ENCODE peak calls at places on chromosome 19, in six cellular contexts. One of them, this sample, is unnamed.

GRCh38 chr19:46579286-46579944 is 21.7 kb upstream of the CALM3 start:
- DNase-seq in HCT116: no peak
- DNase-seq in suprapubic skin: no peak
- DNase-seq in endothelial cell of umbilical vein: no peak
- DNase-seq in GM12891: no peak
- DNase-seq in upper lobe of left lung: no peak
- DNase-seq in this sample: no peak

GRCh38 chr19:46021531-46022041 is 1.3 kb downstream of the PGLYRP1 start:
- DNase-seq in HCT116: no peak
- DNase-seq in suprapubic skin: peak; percentile 59
- DNase-seq in endothelial cell of umbilical vein: no peak
- DNase-seq in GM12891: no peak
- DNase-seq in upper lobe of left lung: no peak
- DNase-seq in this sample: no peak

GRCh38 chr19:44552324-44552723 is 22.8 kb upstream of the CEACAM20 start:
- DNase-seq in HCT116: peak; percentile 63
- DNase-seq in suprapubic skin: no peak
- DNase-seq in endothelial cell of umbilical vein: peak; percentile 45
- DNase-seq in GM12891: peak; percentile 17
- DNase-seq in upper lobe of left lung: no peak
- DNase-seq in this sample: no peak

GRCh38 chr19:858868-859843 is at the start of gene CFD:
- DNase-seq in HCT116: no peak
- DNase-seq in suprapubic skin: peak; percentile 91
- DNase-seq in endothelial cell of umbilical vein: no peak
- DNase-seq in GM12891: no peak
- DNase-seq in upper lobe of left lung: peak; percentile 92
- DNase-seq in this sample: no peak

GRCh38 chr19:33414667-33415605 is 41.4 kb downstream of the CEBPG start:
- DNase-seq in HCT116: no peak
- DNase-seq in suprapubic skin: no peak
- DNase-seq in endothelial cell of umbilical vein: no peak
- DNase-seq in GM12891: no peak
- DNase-seq in upper lobe of left lung: peak; percentile 41
- DNase-seq in this sample: no peak

GRCh38 chr19:29887498-29887897 is 54.5 kb upstream of the URI1 start:
- DNase-seq in HCT116: no peak
- DNase-seq in suprapubic skin: no peak
- DNase-seq in endothelial cell of umbilical vein: peak; percentile 33
- DNase-seq in GM12891: no peak
- DNase-seq in upper lobe of left lung: no peak
- DNase-seq in this sample: no peak

GRCh38 chr19:55579766-55580621 is 654 bp downstream of the ZNF579 start:
- DNase-seq in HCT116: no peak
- DNase-seq in suprapubic skin: no peak
- DNase-seq in endothelial cell of umbilical vein: peak; percentile 5
- DNase-seq in GM12891: no peak
- DNase-seq in upper lobe of left lung: no peak
- DNase-seq in this sample: no peak

GRCh38 chr19:1862424-1863307 is 713 bp downstream of the KLF16 start:
- DNase-seq in HCT116: no peak
- DNase-seq in suprapubic skin: peak; percentile 79
- DNase-seq in endothelial cell of umbilical vein: no peak
- DNase-seq in GM12891: peak; percentile 71
- DNase-seq in upper lobe of left lung: peak; percentile 94
- DNase-seq in this sample: peak; percentile 61

GRCh38 chr19:38044267-38045111 is 137.5 kb downstream of the SIPA1L3 start:
- DNase-seq in HCT116: no peak
- DNase-seq in suprapubic skin: no peak
- DNase-seq in endothelial cell of umbilical vein: peak; percentile 27
- DNase-seq in GM12891: no peak
- DNase-seq in upper lobe of left lung: no peak
- DNase-seq in this sample: no peak

GRCh38 chr19:13997637-13997962 is 8.5 kb downstream of the RFX1 start:
- DNase-seq in HCT116: no peak
- DNase-seq in suprapubic skin: no peak
- DNase-seq in endothelial cell of umbilical vein: no peak
- DNase-seq in GM12891: peak; percentile 2
- DNase-seq in upper lobe of left lung: no peak
- DNase-seq in this sample: no peak

GRCh38 chr19:39363909-39364457 is 21.8 kb downstream of the SAMD4B start:
- DNase-seq in HCT116: no peak
- DNase-seq in suprapubic skin: no peak
- DNase-seq in endothelial cell of umbilical vein: no peak
- DNase-seq in GM12891: no peak
- DNase-seq in upper lobe of left lung: no peak
- DNase-seq in this sample: no peak

GRCh38 chr19:39166571-39167391 is 30.0 kb upstream of the NCCRP1 start:
- DNase-seq in HCT116: no peak
- DNase-seq in suprapubic skin: peak; percentile 86
- DNase-seq in endothelial cell of umbilical vein: no peak
- DNase-seq in GM12891: no peak
- DNase-seq in upper lobe of left lung: peak; percentile 88
- DNase-seq in this sample: no peak

GRCh38 chr19:43759515-43759914 is 4.8 kb upstream of the SMG9 start:
- DNase-seq in HCT116: peak; percentile 90
- DNase-seq in suprapubic skin: no peak
- DNase-seq in endothelial cell of umbilical vein: peak; percentile 37
- DNase-seq in GM12891: no peak
- DNase-seq in upper lobe of left lung: no peak
- DNase-seq in this sample: no peak

GRCh38 chr19:389246-389934 is 19.6 kb downstream of the C2CD4C start:
- DNase-seq in HCT116: no peak
- DNase-seq in suprapubic skin: peak; percentile 58
- DNase-seq in endothelial cell of umbilical vein: no peak
- DNase-seq in GM12891: no peak
- DNase-seq in upper lobe of left lung: no peak
- DNase-seq in this sample: no peak

GRCh38 chr19:44725251-44725650 is 23.3 kb upstream of the BCL3 start:
- DNase-seq in HCT116: no peak
- DNase-seq in suprapubic skin: no peak
- DNase-seq in endothelial cell of umbilical vein: no peak
- DNase-seq in GM12891: no peak
- DNase-seq in upper lobe of left lung: peak; percentile 79
- DNase-seq in this sample: no peak

GRCh38 chr19:58218899-58219298 is 9.8 kb upstream of the ZNF544 start:
- DNase-seq in HCT116: peak; percentile 40
- DNase-seq in suprapubic skin: no peak
- DNase-seq in endothelial cell of umbilical vein: peak; percentile 20
- DNase-seq in GM12891: no peak
- DNase-seq in upper lobe of left lung: no peak
- DNase-seq in this sample: no peak

GRCh38 chr19:2089001-2089711 is 7.0 kb downstream of the MOB3A start:
- DNase-seq in HCT116: no peak
- DNase-seq in suprapubic skin: no peak
- DNase-seq in endothelial cell of umbilical vein: peak; percentile 31
- DNase-seq in GM12891: no peak
- DNase-seq in upper lobe of left lung: no peak
- DNase-seq in this sample: no peak

GRCh38 chr19:50333235-50333736 is 4.1 kb upstream of the KCNC3 start:
- DNase-seq in HCT116: peak; percentile 88
- DNase-seq in suprapubic skin: peak; percentile 91
- DNase-seq in endothelial cell of umbilical vein: peak; percentile 89
- DNase-seq in GM12891: no peak
- DNase-seq in upper lobe of left lung: peak; percentile 97
- DNase-seq in this sample: peak; percentile 76

GRCh38 chr19:33888665-33889064 is 92.0 kb downstream of the KCTD15 start:
- DNase-seq in HCT116: no peak
- DNase-seq in suprapubic skin: no peak
- DNase-seq in endothelial cell of umbilical vein: no peak
- DNase-seq in GM12891: no peak
- DNase-seq in upper lobe of left lung: no peak
- DNase-seq in this sample: no peak

DNA sequence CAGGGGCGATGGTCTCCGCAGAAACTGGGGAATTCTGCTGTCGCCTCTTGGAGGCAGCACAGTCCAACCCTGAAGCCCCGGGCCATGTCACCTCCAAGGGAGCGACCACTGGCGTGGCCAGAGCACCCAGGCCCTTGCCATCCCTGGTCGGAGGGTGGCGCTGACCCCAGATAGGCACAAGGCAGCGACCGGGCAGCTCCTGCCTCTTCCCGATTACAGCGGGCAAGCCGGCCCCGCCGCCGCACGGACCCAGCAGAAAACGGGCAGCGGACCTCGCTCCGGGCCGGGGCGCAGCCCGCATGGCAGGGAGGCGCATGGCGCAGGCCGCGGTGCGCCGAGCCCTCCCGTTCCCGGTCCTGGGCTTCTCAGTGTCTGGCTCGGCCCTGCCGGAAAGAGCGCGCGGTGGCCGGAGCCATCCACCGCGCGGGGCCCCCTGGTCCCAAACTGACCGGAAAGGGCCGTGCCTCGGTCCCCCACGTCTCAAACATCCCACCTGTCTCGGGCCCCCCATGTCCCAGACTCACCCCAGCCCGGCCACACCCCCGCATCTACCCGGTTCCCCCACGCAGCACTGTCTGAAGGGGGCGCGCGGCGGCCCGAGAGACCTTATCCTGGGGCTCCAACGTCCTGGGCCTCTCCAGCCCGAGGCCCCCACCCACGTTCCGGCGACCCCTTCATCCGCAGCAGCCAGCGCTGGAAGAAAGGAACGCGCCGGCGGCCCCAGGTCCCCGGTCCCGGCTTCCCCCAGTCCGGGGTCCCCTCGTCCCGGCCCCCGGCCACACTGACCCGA is 725 bp downstream of the CERS1 start:
- DNase-seq in HCT116: peak; percentile 38
- DNase-seq in suprapubic skin: no peak
- DNase-seq in endothelial cell of umbilical vein: peak; percentile 42
- DNase-seq in GM12891: no peak
- DNase-seq in upper lobe of left lung: peak; percentile 85
- DNase-seq in this sample: no peak
- TF ChIP-seq POLR2AphosphoS5 in HCT116: peak; percentile 33
- TF ChIP-seq POLR2AphosphoS5 in suprapubic skin: no peak
- TF ChIP-seq POLR2AphosphoS5 in endothelial cell of umbilical vein: no peak
- TF ChIP-seq POLR2AphosphoS5 in GM12891: no peak
- TF ChIP-seq POLR2AphosphoS5 in upper lobe of left lung: no peak
- TF ChIP-seq POLR2AphosphoS5 in this sample: no peak

GRCh38 chr19:51365211-51366049 is 758 bp downstream of the ETFB start:
- DNase-seq in HCT116: no peak
- DNase-seq in suprapubic skin: no peak
- DNase-seq in endothelial cell of umbilical vein: peak; percentile 42
- DNase-seq in GM12891: no peak
- DNase-seq in upper lobe of left lung: no peak
- DNase-seq in this sample: no peak

GRCh38 chr19:51368366-51369282 is at the start of gene CLDND2:
- DNase-seq in HCT116: no peak
- DNase-seq in suprapubic skin: no peak
- DNase-seq in endothelial cell of umbilical vein: no peak
- DNase-seq in GM12891: no peak
- DNase-seq in upper lobe of left lung: no peak
- DNase-seq in this sample: no peak

GRCh38 chr19:51366050-51366998 is at the start of gene ETFB:
- DNase-seq in HCT116: peak; percentile 95
- DNase-seq in suprapubic skin: peak; percentile 99
- DNase-seq in endothelial cell of umbilical vein: peak; percentile 97
- DNase-seq in GM12891: peak; percentile 96
- DNase-seq in upper lobe of left lung: peak; percentile 95
- DNase-seq in this sample: peak; percentile 95

GRCh38 chr19:51366999-51367564 is 894 bp upstream of the ETFB start:
- DNase-seq in HCT116: no peak
- DNase-seq in suprapubic skin: peak; percentile 82
- DNase-seq in endothelial cell of umbilical vein: peak; percentile 50
- DNase-seq in GM12891: no peak
- DNase-seq in upper lobe of left lung: peak; percentile 83
- DNase-seq in this sample: no peak

GRCh38 chr19:51367565-51368365 is 1.0 kb downstream of the CLDND2 start:
- DNase-seq in HCT116: peak; percentile 97
- DNase-seq in suprapubic skin: peak; percentile 100
- DNase-seq in endothelial cell of umbilical vein: peak; percentile 99
- DNase-seq in GM12891: peak; percentile 97
- DNase-seq in upper lobe of left lung: peak; percentile 97
- DNase-seq in this sample: peak; percentile 97
- TF ChIP-seq POLR2A in HCT116: peak; percentile 17
- TF ChIP-seq POLR2A in suprapubic skin: no peak
- TF ChIP-seq POLR2A in endothelial cell of umbilical vein: peak; percentile 50
- TF ChIP-seq POLR2A in GM12891: no peak
- TF ChIP-seq POLR2A in upper lobe of left lung: no peak
- TF ChIP-seq POLR2A in this sample: peak; percentile 49

GRCh38 chr19:47750752-47751151 is 5.4 kb downstream of the NOP53 start:
- DNase-seq in HCT116: no peak
- DNase-seq in suprapubic skin: peak; percentile 60
- DNase-seq in endothelial cell of umbilical vein: no peak
- DNase-seq in GM12891: no peak
- DNase-seq in upper lobe of left lung: peak; percentile 72
- DNase-seq in this sample: no peak
- TF ChIP-seq POLR2AphosphoS5 in HCT116: no peak
- TF ChIP-seq POLR2AphosphoS5 in suprapubic skin: no peak
- TF ChIP-seq POLR2AphosphoS5 in endothelial cell of umbilical vein: no peak
- TF ChIP-seq POLR2AphosphoS5 in GM12891: no peak
- TF ChIP-seq POLR2AphosphoS5 in upper lobe of left lung: no peak
- TF ChIP-seq POLR2AphosphoS5 in this sample: no peak

DNA sequence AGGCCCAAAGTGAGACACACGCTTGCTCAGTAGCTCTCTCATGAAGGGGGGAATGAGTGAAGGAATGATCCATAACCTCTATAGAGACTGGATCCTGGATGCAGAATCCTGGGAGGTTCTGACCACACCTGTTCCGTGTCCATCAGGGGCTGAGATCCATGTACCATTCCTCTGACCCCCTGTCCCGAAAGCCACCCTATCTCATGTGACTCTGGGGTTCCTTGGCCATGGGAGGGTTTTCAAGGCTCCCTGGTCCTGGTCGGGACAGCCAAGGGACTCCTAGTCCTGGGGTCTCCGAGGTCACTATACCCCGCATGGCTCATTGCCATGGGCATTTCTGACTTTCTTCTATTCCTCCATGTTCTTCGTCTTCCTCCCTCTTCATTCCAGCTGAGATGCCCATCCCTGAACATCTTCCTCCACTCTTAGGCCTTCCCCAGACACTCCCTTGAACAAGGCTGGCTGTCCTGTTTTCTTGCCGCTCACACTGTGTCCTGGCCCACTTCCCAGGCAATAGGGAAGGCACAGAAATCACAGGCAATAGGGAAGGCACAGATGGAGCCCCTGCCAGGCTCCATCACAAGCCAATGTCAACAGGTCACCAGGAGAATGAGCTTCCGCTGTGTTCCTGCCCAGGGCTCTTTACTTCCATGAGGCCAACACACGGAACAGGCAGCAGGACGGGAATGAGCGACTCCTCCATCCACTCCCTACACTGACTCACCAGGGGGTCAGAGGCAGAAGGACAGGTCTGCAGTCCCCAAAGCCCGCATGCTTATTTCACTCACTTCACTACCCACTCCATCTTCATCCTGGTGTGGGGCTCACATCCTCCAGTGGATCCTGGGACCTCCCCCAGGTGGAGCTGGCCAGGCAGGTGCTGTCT is 3.2 kb downstream of the CEACAM5 start:
- DNase-seq in HCT116: no peak
- DNase-seq in suprapubic skin: no peak
- DNase-seq in endothelial cell of umbilical vein: no peak
- DNase-seq in GM12891: no peak
- DNase-seq in upper lobe of left lung: no peak
- DNase-seq in this sample: no peak
- TF ChIP-seq POLR2A in HCT116: no peak
- TF ChIP-seq POLR2A in suprapubic skin: no peak
- TF ChIP-seq POLR2A in endothelial cell of umbilical vein: no peak
- TF ChIP-seq POLR2A in GM12891: no peak
- TF ChIP-seq POLR2A in upper lobe of left lung: no peak
- TF ChIP-seq POLR2A in this sample: no peak

This sample was measured in GM12892.